ENCODE peak calls at places on chromosome 12, in eight cellular contexts. One of them, this sample, is unnamed.

GRCh38 chr12:55126106-55126505 is at the start of gene OR9K2:
- DNase-seq in endothelial cell of umbilical vein: no peak
- DNase-seq in stomach: no peak
- DNase-seq in astrocyte: no peak
- DNase-seq in neural progenitor cell: no peak
- DNase-seq in fibroblast of lung: no peak
- DNase-seq in GM12865: no peak
- DNase-seq in cardiac fibroblast: no peak
- DNase-seq in this sample: no peak

GRCh38 chr12:25585662-25586061 is 32.6 kb upstream of the LMNTD1 start:
- DNase-seq in GM12865: no peak
- DNase-seq in cardiac fibroblast: peak; percentile 32
- DNase-seq in astrocyte: peak; percentile 6
- DNase-seq in endothelial cell of umbilical vein: no peak
- DNase-seq in stomach: no peak
- DNase-seq in fibroblast of lung: peak; percentile 15
- DNase-seq in neural progenitor cell: no peak
- DNase-seq in this sample: no peak

GRCh38 chr12:85572956-85573355 is 263.3 kb downstream of the RASSF9 start:
- DNase-seq in GM12865: no peak
- DNase-seq in stomach: no peak
- DNase-seq in fibroblast of lung: peak; percentile 7
- DNase-seq in astrocyte: no peak
- DNase-seq in cardiac fibroblast: peak; percentile 31
- DNase-seq in neural progenitor cell: no peak
- DNase-seq in endothelial cell of umbilical vein: no peak
- DNase-seq in this sample: no peak

GRCh38 chr12:91926810-91927209 is 218.8 kb downstream of the BTG1 start:
- DNase-seq in fibroblast of lung: peak; percentile 69
- DNase-seq in stomach: no peak
- DNase-seq in GM12865: no peak
- DNase-seq in neural progenitor cell: no peak
- DNase-seq in astrocyte: peak; percentile 59
- DNase-seq in endothelial cell of umbilical vein: peak; percentile 85
- DNase-seq in cardiac fibroblast: peak; percentile 76
- DNase-seq in this sample: no peak

GRCh38 chr12:64175254-64175945 is 46.7 kb downstream of the KICS2 start:
- DNase-seq in neural progenitor cell: peak; percentile 39
- DNase-seq in GM12865: no peak
- DNase-seq in endothelial cell of umbilical vein: no peak
- DNase-seq in astrocyte: no peak
- DNase-seq in stomach: no peak
- DNase-seq in fibroblast of lung: no peak
- DNase-seq in cardiac fibroblast: peak; percentile 56
- DNase-seq in this sample: no peak

GRCh38 chr12:64320611-64321010 is 69.9 kb downstream of the C12orf56 start:
- DNase-seq in cardiac fibroblast: no peak
- DNase-seq in astrocyte: no peak
- DNase-seq in fibroblast of lung: no peak
- DNase-seq in neural progenitor cell: no peak
- DNase-seq in endothelial cell of umbilical vein: no peak
- DNase-seq in stomach: no peak
- DNase-seq in GM12865: no peak
- DNase-seq in this sample: no peak

GRCh38 chr12:92912052-92912451 is 17.0 kb downstream of the EEA1 start:
- DNase-seq in astrocyte: peak; percentile 87
- DNase-seq in GM12865: no peak
- DNase-seq in stomach: no peak
- DNase-seq in endothelial cell of umbilical vein: no peak
- DNase-seq in neural progenitor cell: no peak
- DNase-seq in cardiac fibroblast: peak; percentile 73
- DNase-seq in fibroblast of lung: peak; percentile 90
- DNase-seq in this sample: no peak

GRCh38 chr12:52372216-52373154 is 5.2 kb upstream of the KRT85 start:
- DNase-seq in fibroblast of lung: peak; percentile 83
- DNase-seq in cardiac fibroblast: peak; percentile 93
- DNase-seq in astrocyte: peak; percentile 73
- DNase-seq in neural progenitor cell: peak; percentile 89
- DNase-seq in endothelial cell of umbilical vein: peak; percentile 73
- DNase-seq in stomach: peak; percentile 88
- DNase-seq in GM12865: peak; percentile 69
- DNase-seq in this sample: peak; percentile 69

GRCh38 chr12:123956249-123956648 is 16.4 kb downstream of the CCDC92 start:
- DNase-seq in stomach: no peak
- DNase-seq in GM12865: no peak
- DNase-seq in cardiac fibroblast: no peak
- DNase-seq in astrocyte: no peak
- DNase-seq in neural progenitor cell: no peak
- DNase-seq in fibroblast of lung: no peak
- DNase-seq in endothelial cell of umbilical vein: no peak
- DNase-seq in this sample: no peak

GRCh38 chr12:121799175-121799841 is 4.5 kb upstream of the SETD1B start:
- DNase-seq in neural progenitor cell: peak; percentile 61
- DNase-seq in stomach: peak; percentile 61
- DNase-seq in astrocyte: peak; percentile 86
- DNase-seq in endothelial cell of umbilical vein: peak; percentile 51
- DNase-seq in GM12865: peak; percentile 84
- DNase-seq in fibroblast of lung: peak; percentile 92
- DNase-seq in cardiac fibroblast: peak; percentile 82
- DNase-seq in this sample: peak; percentile 57

GRCh38 chr12:24922109-24922508 is 26.8 kb downstream of the BCAT1 start:
- DNase-seq in astrocyte: no peak
- DNase-seq in stomach: no peak
- DNase-seq in fibroblast of lung: no peak
- DNase-seq in cardiac fibroblast: peak; percentile 44
- DNase-seq in GM12865: peak; percentile 29
- DNase-seq in neural progenitor cell: no peak
- DNase-seq in endothelial cell of umbilical vein: peak; percentile 56
- DNase-seq in this sample: no peak

GRCh38 chr12:63208956-63209355 is 58.0 kb upstream of the AVPR1A start:
- DNase-seq in stomach: no peak
- DNase-seq in endothelial cell of umbilical vein: no peak
- DNase-seq in cardiac fibroblast: no peak
- DNase-seq in GM12865: no peak
- DNase-seq in fibroblast of lung: no peak
- DNase-seq in astrocyte: no peak
- DNase-seq in neural progenitor cell: no peak
- DNase-seq in this sample: no peak

GRCh38 chr12:96255077-96255476 is 60.9 kb downstream of the ELK3 start:
- DNase-seq in GM12865: no peak
- DNase-seq in fibroblast of lung: peak; percentile 57
- DNase-seq in neural progenitor cell: no peak
- DNase-seq in astrocyte: peak; percentile 43
- DNase-seq in endothelial cell of umbilical vein: peak; percentile 99
- DNase-seq in cardiac fibroblast: peak; percentile 91
- DNase-seq in stomach: no peak
- DNase-seq in this sample: no peak

GRCh38 chr12:116726749-116727148 is 11.1 kb downstream of the SPRING1 start:
- DNase-seq in GM12865: no peak
- DNase-seq in endothelial cell of umbilical vein: peak; percentile 84
- DNase-seq in fibroblast of lung: peak; percentile 15
- DNase-seq in neural progenitor cell: no peak
- DNase-seq in stomach: no peak
- DNase-seq in astrocyte: no peak
- DNase-seq in cardiac fibroblast: peak; percentile 9
- DNase-seq in this sample: no peak

GRCh38 chr12:91287753-91288152 is 105.1 kb upstream of the DCN start:
- DNase-seq in neural progenitor cell: no peak
- DNase-seq in fibroblast of lung: no peak
- DNase-seq in astrocyte: no peak
- DNase-seq in stomach: no peak
- DNase-seq in GM12865: no peak
- DNase-seq in cardiac fibroblast: no peak
- DNase-seq in endothelial cell of umbilical vein: no peak
- DNase-seq in this sample: no peak

GRCh38 chr12:117860111-117860510 is 108.7 kb downstream of the KSR2 start:
- DNase-seq in stomach: no peak
- DNase-seq in endothelial cell of umbilical vein: no peak
- DNase-seq in fibroblast of lung: no peak
- DNase-seq in neural progenitor cell: no peak
- DNase-seq in GM12865: no peak
- DNase-seq in astrocyte: no peak
- DNase-seq in cardiac fibroblast: no peak
- DNase-seq in this sample: no peak

GRCh38 chr12:28090835-28091234 is 99.4 kb upstream of the CCDC91 start:
- DNase-seq in cardiac fibroblast: no peak
- DNase-seq in neural progenitor cell: no peak
- DNase-seq in fibroblast of lung: no peak
- DNase-seq in astrocyte: no peak
- DNase-seq in GM12865: no peak
- DNase-seq in endothelial cell of umbilical vein: no peak
- DNase-seq in stomach: no peak
- DNase-seq in this sample: no peak

GRCh38 chr12:45243963-45244362 is 28.1 kb downstream of the ANO6 start:
- DNase-seq in astrocyte: no peak
- DNase-seq in endothelial cell of umbilical vein: no peak
- DNase-seq in fibroblast of lung: no peak
- DNase-seq in cardiac fibroblast: no peak
- DNase-seq in stomach: no peak
- DNase-seq in GM12865: no peak
- DNase-seq in neural progenitor cell: no peak
- DNase-seq in this sample: no peak

GRCh38 chr12:104873374-104873773 is 84.7 kb downstream of the SLC41A2 start:
- DNase-seq in fibroblast of lung: peak; percentile 18
- DNase-seq in astrocyte: no peak
- DNase-seq in neural progenitor cell: no peak
- DNase-seq in stomach: no peak
- DNase-seq in endothelial cell of umbilical vein: no peak
- DNase-seq in cardiac fibroblast: peak; percentile 48
- DNase-seq in GM12865: no peak
- DNase-seq in this sample: no peak

GRCh38 chr12:131105736-131106356 is 152.1 kb downstream of the ADGRD1 start:
- DNase-seq in neural progenitor cell: no peak
- DNase-seq in fibroblast of lung: no peak
- DNase-seq in GM12865: peak; percentile 55
- DNase-seq in stomach: no peak
- DNase-seq in endothelial cell of umbilical vein: no peak
- DNase-seq in cardiac fibroblast: no peak
- DNase-seq in astrocyte: no peak
- DNase-seq in this sample: no peak

GRCh38 chr12:119129827-119130434 is 48.8 kb upstream of the HSPB8 start:
- DNase-seq in fibroblast of lung: no peak
- DNase-seq in astrocyte: no peak
- DNase-seq in stomach: no peak
- DNase-seq in endothelial cell of umbilical vein: no peak
- DNase-seq in neural progenitor cell: no peak
- DNase-seq in cardiac fibroblast: no peak
- DNase-seq in GM12865: no peak
- DNase-seq in this sample: no peak
- TF ChIP-seq CTCF in fibroblast of lung: no peak
- TF ChIP-seq CTCF in astrocyte: no peak
- TF ChIP-seq CTCF in stomach: no peak
- TF ChIP-seq CTCF in endothelial cell of umbilical vein: no peak
- TF ChIP-seq CTCF in neural progenitor cell: no peak
- TF ChIP-seq CTCF in cardiac fibroblast: no peak
- TF ChIP-seq CTCF in GM12865: no peak
- TF ChIP-seq CTCF in this sample: no peak

GRCh38 chr12:81639196-81639595 is 120.0 kb downstream of the PPFIA2 start:
- DNase-seq in GM12865: no peak
- DNase-seq in cardiac fibroblast: no peak
- DNase-seq in stomach: no peak
- DNase-seq in astrocyte: peak; percentile 63
- DNase-seq in endothelial cell of umbilical vein: no peak
- DNase-seq in neural progenitor cell: no peak
- DNase-seq in fibroblast of lung: peak; percentile 68
- DNase-seq in this sample: no peak

GRCh38 chr12:81644503-81644902 is 114.6 kb downstream of the PPFIA2 start:
- DNase-seq in endothelial cell of umbilical vein: peak; percentile 41
- DNase-seq in cardiac fibroblast: peak; percentile 66
- DNase-seq in neural progenitor cell: peak; percentile 47
- DNase-seq in astrocyte: peak; percentile 42
- DNase-seq in stomach: no peak
- DNase-seq in fibroblast of lung: peak; percentile 44
- DNase-seq in GM12865: peak; percentile 30
- DNase-seq in this sample: peak; percentile 33
- TF ChIP-seq CTCF in endothelial cell of umbilical vein: peak; percentile 9
- TF ChIP-seq CTCF in cardiac fibroblast: peak; percentile 31
- TF ChIP-seq CTCF in neural progenitor cell: peak; percentile 74
- TF ChIP-seq CTCF in astrocyte: peak; percentile 51
- TF ChIP-seq CTCF in stomach: peak; percentile 60
- TF ChIP-seq CTCF in fibroblast of lung: peak; percentile 4
- TF ChIP-seq CTCF in GM12865: peak; percentile 18
- TF ChIP-seq CTCF in this sample: peak; percentile 40

GRCh38 chr12:114381177-114381576 is 24.8 kb downstream of the TBX5 start:
- DNase-seq in neural progenitor cell: no peak
- DNase-seq in cardiac fibroblast: no peak
- DNase-seq in endothelial cell of umbilical vein: no peak
- DNase-seq in stomach: no peak
- DNase-seq in astrocyte: no peak
- DNase-seq in fibroblast of lung: no peak
- DNase-seq in GM12865: no peak
- DNase-seq in this sample: no peak
- TF ChIP-seq CTCF in neural progenitor cell: no peak
- TF ChIP-seq CTCF in cardiac fibroblast: no peak
- TF ChIP-seq CTCF in endothelial cell of umbilical vein: no peak
- TF ChIP-seq CTCF in stomach: no peak
- TF ChIP-seq CTCF in astrocyte: no peak
- TF ChIP-seq CTCF in fibroblast of lung: no peak
- TF ChIP-seq CTCF in GM12865: no peak
- TF ChIP-seq CTCF in this sample: no peak

GRCh38 chr12:132477703-132478432 is 12.1 kb upstream of the FBRSL1 start:
- DNase-seq in stomach: no peak
- DNase-seq in fibroblast of lung: no peak
- DNase-seq in cardiac fibroblast: no peak
- DNase-seq in GM12865: no peak
- DNase-seq in astrocyte: no peak
- DNase-seq in neural progenitor cell: no peak
- DNase-seq in endothelial cell of umbilical vein: no peak
- DNase-seq in this sample: no peak

GRCh38 chr12:132478433-132478803 is 11.5 kb upstream of the FBRSL1 start:
- DNase-seq in GM12865: no peak
- DNase-seq in stomach: no peak
- DNase-seq in fibroblast of lung: no peak
- DNase-seq in endothelial cell of umbilical vein: no peak
- DNase-seq in astrocyte: no peak
- DNase-seq in cardiac fibroblast: no peak
- DNase-seq in neural progenitor cell: no peak
- DNase-seq in this sample: no peak

GRCh38 chr12:132479938-132480619 is 9.9 kb upstream of the FBRSL1 start:
- DNase-seq in fibroblast of lung: no peak
- DNase-seq in endothelial cell of umbilical vein: no peak
- DNase-seq in astrocyte: no peak
- DNase-seq in neural progenitor cell: no peak
- DNase-seq in cardiac fibroblast: no peak
- DNase-seq in GM12865: no peak
- DNase-seq in stomach: no peak
- DNase-seq in this sample: no peak

GRCh38 chr12:132479291-132479690 is 10.7 kb upstream of the FBRSL1 start:
- DNase-seq in astrocyte: no peak
- DNase-seq in fibroblast of lung: no peak
- DNase-seq in endothelial cell of umbilical vein: no peak
- DNase-seq in GM12865: no peak
- DNase-seq in neural progenitor cell: no peak
- DNase-seq in stomach: no peak
- DNase-seq in cardiac fibroblast: no peak
- DNase-seq in this sample: no peak

DNA sequence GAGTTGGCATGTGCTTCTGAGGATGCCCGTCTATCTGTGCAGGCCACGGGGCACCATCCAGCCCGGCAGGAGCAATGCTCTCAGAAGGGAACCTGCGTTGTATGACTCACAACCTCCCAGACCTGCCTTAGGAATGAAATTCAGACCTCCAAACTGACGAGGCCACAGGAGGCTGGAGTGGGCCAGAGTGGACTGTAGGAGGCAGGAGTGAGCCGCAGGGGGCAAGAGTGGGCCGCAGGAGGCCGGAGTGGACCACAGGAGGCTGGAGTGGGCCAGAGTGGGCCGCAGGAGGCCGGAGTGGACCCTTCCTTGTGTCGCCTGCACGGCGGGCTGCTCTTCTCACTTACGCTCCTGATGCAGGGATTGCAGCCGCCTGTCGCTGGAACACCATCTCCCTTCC is 11.1 kb upstream of the FBRSL1 start:
- DNase-seq in GM12865: no peak
- DNase-seq in cardiac fibroblast: no peak
- DNase-seq in fibroblast of lung: no peak
- DNase-seq in endothelial cell of umbilical vein: no peak
- DNase-seq in astrocyte: no peak
- DNase-seq in stomach: no peak
- DNase-seq in neural progenitor cell: no peak
- DNase-seq in this sample: no peak
- TF ChIP-seq CTCF in GM12865: peak; percentile 16
- TF ChIP-seq CTCF in cardiac fibroblast: peak; percentile 28
- TF ChIP-seq CTCF in fibroblast of lung: no peak
- TF ChIP-seq CTCF in endothelial cell of umbilical vein: no peak
- TF ChIP-seq CTCF in astrocyte: no peak
- TF ChIP-seq CTCF in stomach: no peak
- TF ChIP-seq CTCF in neural progenitor cell: peak; percentile 7
- TF ChIP-seq CTCF in this sample: peak; percentile 31